ENCODE peak calls at places on chromosome 10, in ten cellular contexts. One of them, this sample, is unnamed.

GRCh38 chr10:106959521-106959920 is 205.0 kb downstream of the SORCS1 start:
- DNase-seq in CD8-positive, alpha-beta T cell: no peak
- DNase-seq in kidney tubule cell: no peak
- DNase-seq in A549: no peak
- DNase-seq in activated T-cell treated with anti-CD3 and anti-CD28 coated beads for 4 hours: no peak
- DNase-seq in endothelial cell: no peak
- DNase-seq in HTR-8/SVneo: no peak
- DNase-seq in sigmoid colon: no peak
- DNase-seq in hepatocyte: no peak
- DNase-seq in NCI-H1092: no peak
- DNase-seq in this sample: no peak

GRCh38 chr10:34666008-34666700 is 148.9 kb downstream of the PARD3 start:
- DNase-seq in CD8-positive, alpha-beta T cell: no peak
- DNase-seq in kidney tubule cell: peak; percentile 89
- DNase-seq in A549: peak; percentile 73
- DNase-seq in activated T-cell treated with anti-CD3 and anti-CD28 coated beads for 4 hours: no peak
- DNase-seq in endothelial cell: no peak
- DNase-seq in HTR-8/SVneo: peak; percentile 91
- DNase-seq in sigmoid colon: peak; percentile 83
- DNase-seq in hepatocyte: peak; percentile 85
- DNase-seq in NCI-H1092: no peak
- DNase-seq in this sample: peak; percentile 50

GRCh38 chr10:6782378-6782777 is 202.3 kb upstream of the PRKCQ start:
- DNase-seq in CD8-positive, alpha-beta T cell: no peak
- DNase-seq in kidney tubule cell: no peak
- DNase-seq in A549: no peak
- DNase-seq in activated T-cell treated with anti-CD3 and anti-CD28 coated beads for 4 hours: no peak
- DNase-seq in endothelial cell: no peak
- DNase-seq in HTR-8/SVneo: no peak
- DNase-seq in sigmoid colon: no peak
- DNase-seq in hepatocyte: no peak
- DNase-seq in NCI-H1092: no peak
- DNase-seq in this sample: no peak

GRCh38 chr10:72027498-72027897 is 60.9 kb downstream of the SPOCK2 start:
- DNase-seq in CD8-positive, alpha-beta T cell: no peak
- DNase-seq in kidney tubule cell: no peak
- DNase-seq in A549: no peak
- DNase-seq in activated T-cell treated with anti-CD3 and anti-CD28 coated beads for 4 hours: no peak
- DNase-seq in endothelial cell: no peak
- DNase-seq in HTR-8/SVneo: peak; percentile 41
- DNase-seq in sigmoid colon: no peak
- DNase-seq in hepatocyte: peak; percentile 76
- DNase-seq in NCI-H1092: no peak
- DNase-seq in this sample: no peak

GRCh38 chr10:32731527-32731926 is 226.5 kb downstream of the ITGB1 start:
- DNase-seq in CD8-positive, alpha-beta T cell: no peak
- DNase-seq in kidney tubule cell: no peak
- DNase-seq in A549: no peak
- DNase-seq in activated T-cell treated with anti-CD3 and anti-CD28 coated beads for 4 hours: no peak
- DNase-seq in endothelial cell: no peak
- DNase-seq in HTR-8/SVneo: no peak
- DNase-seq in sigmoid colon: no peak
- DNase-seq in hepatocyte: no peak
- DNase-seq in NCI-H1092: no peak
- DNase-seq in this sample: no peak

GRCh38 chr10:130300608-130301025 is 164.4 kb downstream of the GLRX3 start:
- DNase-seq in CD8-positive, alpha-beta T cell: peak; percentile 18
- DNase-seq in kidney tubule cell: peak; percentile 40
- DNase-seq in A549: no peak
- DNase-seq in activated T-cell treated with anti-CD3 and anti-CD28 coated beads for 4 hours: peak; percentile 18
- DNase-seq in endothelial cell: no peak
- DNase-seq in HTR-8/SVneo: no peak
- DNase-seq in sigmoid colon: no peak
- DNase-seq in hepatocyte: no peak
- DNase-seq in NCI-H1092: no peak
- DNase-seq in this sample: peak; percentile 22

GRCh38 chr10:49647985-49648795 is 31.3 kb upstream of the C10orf53 start:
- DNase-seq in CD8-positive, alpha-beta T cell: no peak
- DNase-seq in kidney tubule cell: no peak
- DNase-seq in A549: no peak
- DNase-seq in activated T-cell treated with anti-CD3 and anti-CD28 coated beads for 4 hours: no peak
- DNase-seq in endothelial cell: no peak
- DNase-seq in HTR-8/SVneo: no peak
- DNase-seq in sigmoid colon: no peak
- DNase-seq in hepatocyte: no peak
- DNase-seq in NCI-H1092: no peak
- DNase-seq in this sample: no peak

GRCh38 chr10:62934258-62934657 is 118.1 kb upstream of the EGR2 start:
- DNase-seq in CD8-positive, alpha-beta T cell: no peak
- DNase-seq in kidney tubule cell: no peak
- DNase-seq in A549: no peak
- DNase-seq in activated T-cell treated with anti-CD3 and anti-CD28 coated beads for 4 hours: no peak
- DNase-seq in endothelial cell: no peak
- DNase-seq in HTR-8/SVneo: no peak
- DNase-seq in sigmoid colon: no peak
- DNase-seq in hepatocyte: no peak
- DNase-seq in NCI-H1092: no peak
- DNase-seq in this sample: no peak

GRCh38 chr10:19663344-19663743 is 152.9 kb upstream of the PLXDC2 start:
- DNase-seq in CD8-positive, alpha-beta T cell: no peak
- DNase-seq in kidney tubule cell: no peak
- DNase-seq in A549: no peak
- DNase-seq in activated T-cell treated with anti-CD3 and anti-CD28 coated beads for 4 hours: no peak
- DNase-seq in endothelial cell: no peak
- DNase-seq in HTR-8/SVneo: no peak
- DNase-seq in sigmoid colon: no peak
- DNase-seq in hepatocyte: no peak
- DNase-seq in NCI-H1092: no peak
- DNase-seq in this sample: no peak

GRCh38 chr10:33196710-33197406 is 137.6 kb downstream of the NRP1 start:
- DNase-seq in CD8-positive, alpha-beta T cell: no peak
- DNase-seq in kidney tubule cell: peak; percentile 98
- DNase-seq in A549: peak; percentile 43
- DNase-seq in activated T-cell treated with anti-CD3 and anti-CD28 coated beads for 4 hours: no peak
- DNase-seq in endothelial cell: no peak
- DNase-seq in HTR-8/SVneo: no peak
- DNase-seq in sigmoid colon: no peak
- DNase-seq in hepatocyte: peak; percentile 40
- DNase-seq in NCI-H1092: no peak
- DNase-seq in this sample: no peak

GRCh38 chr10:70722820-70723424 is 50.6 kb downstream of the ADAMTS14 start:
- DNase-seq in CD8-positive, alpha-beta T cell: no peak
- DNase-seq in kidney tubule cell: peak; percentile 96
- DNase-seq in A549: no peak
- DNase-seq in activated T-cell treated with anti-CD3 and anti-CD28 coated beads for 4 hours: no peak
- DNase-seq in endothelial cell: no peak
- DNase-seq in HTR-8/SVneo: peak; percentile 44
- DNase-seq in sigmoid colon: no peak
- DNase-seq in hepatocyte: no peak
- DNase-seq in NCI-H1092: no peak
- DNase-seq in this sample: no peak

GRCh38 chr10:16816830-16817124 is 447 bp downstream of the RSU1 start:
- DNase-seq in CD8-positive, alpha-beta T cell: no peak
- DNase-seq in kidney tubule cell: no peak
- DNase-seq in A549: peak; percentile 17
- DNase-seq in activated T-cell treated with anti-CD3 and anti-CD28 coated beads for 4 hours: no peak
- DNase-seq in endothelial cell: no peak
- DNase-seq in HTR-8/SVneo: peak; percentile 5
- DNase-seq in sigmoid colon: no peak
- DNase-seq in hepatocyte: no peak
- DNase-seq in NCI-H1092: no peak
- DNase-seq in this sample: no peak

GRCh38 chr10:120505056-120505455 is 48.0 kb downstream of the PLPP4 start:
- DNase-seq in CD8-positive, alpha-beta T cell: no peak
- DNase-seq in kidney tubule cell: no peak
- DNase-seq in A549: no peak
- DNase-seq in activated T-cell treated with anti-CD3 and anti-CD28 coated beads for 4 hours: no peak
- DNase-seq in endothelial cell: no peak
- DNase-seq in HTR-8/SVneo: no peak
- DNase-seq in sigmoid colon: no peak
- DNase-seq in hepatocyte: no peak
- DNase-seq in NCI-H1092: no peak
- DNase-seq in this sample: no peak

GRCh38 chr10:28806951-28807759 is 129.8 kb downstream of the BAMBI start:
- DNase-seq in CD8-positive, alpha-beta T cell: no peak
- DNase-seq in kidney tubule cell: no peak
- DNase-seq in A549: no peak
- DNase-seq in activated T-cell treated with anti-CD3 and anti-CD28 coated beads for 4 hours: no peak
- DNase-seq in endothelial cell: no peak
- DNase-seq in HTR-8/SVneo: no peak
- DNase-seq in sigmoid colon: no peak
- DNase-seq in hepatocyte: no peak
- DNase-seq in NCI-H1092: no peak
- DNase-seq in this sample: no peak

GRCh38 chr10:13775786-13776780 is 189.3 kb downstream of the PRPF18 start:
- DNase-seq in CD8-positive, alpha-beta T cell: no peak
- DNase-seq in kidney tubule cell: peak; percentile 68
- DNase-seq in A549: no peak
- DNase-seq in activated T-cell treated with anti-CD3 and anti-CD28 coated beads for 4 hours: no peak
- DNase-seq in endothelial cell: no peak
- DNase-seq in HTR-8/SVneo: no peak
- DNase-seq in sigmoid colon: no peak
- DNase-seq in hepatocyte: no peak
- DNase-seq in NCI-H1092: no peak
- DNase-seq in this sample: no peak

GRCh38 chr10:71078454-71079145 is 133.8 kb upstream of the UNC5B start:
- DNase-seq in CD8-positive, alpha-beta T cell: no peak
- DNase-seq in kidney tubule cell: no peak
- DNase-seq in A549: no peak
- DNase-seq in activated T-cell treated with anti-CD3 and anti-CD28 coated beads for 4 hours: no peak
- DNase-seq in endothelial cell: no peak
- DNase-seq in HTR-8/SVneo: no peak
- DNase-seq in sigmoid colon: peak; percentile 54
- DNase-seq in hepatocyte: no peak
- DNase-seq in NCI-H1092: no peak
- DNase-seq in this sample: no peak

GRCh38 chr10:6200588-6201510 is 1.9 kb upstream of the PFKFB3 start:
- DNase-seq in CD8-positive, alpha-beta T cell: no peak
- DNase-seq in kidney tubule cell: peak; percentile 57
- DNase-seq in A549: no peak
- DNase-seq in activated T-cell treated with anti-CD3 and anti-CD28 coated beads for 4 hours: peak; percentile 36
- DNase-seq in endothelial cell: peak; percentile 38
- DNase-seq in HTR-8/SVneo: no peak
- DNase-seq in sigmoid colon: peak; percentile 78
- DNase-seq in hepatocyte: no peak
- DNase-seq in NCI-H1092: peak; percentile 23
- DNase-seq in this sample: no peak

GRCh38 chr10:132398566-132398991 is 1.6 kb downstream of the PWWP2B start:
- DNase-seq in CD8-positive, alpha-beta T cell: no peak
- DNase-seq in kidney tubule cell: no peak
- DNase-seq in A549: no peak
- DNase-seq in activated T-cell treated with anti-CD3 and anti-CD28 coated beads for 4 hours: no peak
- DNase-seq in endothelial cell: no peak
- DNase-seq in HTR-8/SVneo: no peak
- DNase-seq in sigmoid colon: peak; percentile 70
- DNase-seq in hepatocyte: no peak
- DNase-seq in NCI-H1092: no peak
- DNase-seq in this sample: no peak

GRCh38 chr10:118953999-118954398 is 75.5 kb upstream of the NANOS1 start:
- DNase-seq in CD8-positive, alpha-beta T cell: no peak
- DNase-seq in kidney tubule cell: no peak
- DNase-seq in A549: no peak
- DNase-seq in activated T-cell treated with anti-CD3 and anti-CD28 coated beads for 4 hours: no peak
- DNase-seq in endothelial cell: no peak
- DNase-seq in HTR-8/SVneo: no peak
- DNase-seq in sigmoid colon: no peak
- DNase-seq in hepatocyte: no peak
- DNase-seq in NCI-H1092: no peak
- DNase-seq in this sample: no peak

GRCh38 chr10:67772894-67773511 is 65.0 kb downstream of the DNAJC12 start:
- DNase-seq in CD8-positive, alpha-beta T cell: no peak
- DNase-seq in kidney tubule cell: peak; percentile 75
- DNase-seq in A549: no peak
- DNase-seq in activated T-cell treated with anti-CD3 and anti-CD28 coated beads for 4 hours: no peak
- DNase-seq in endothelial cell: no peak
- DNase-seq in HTR-8/SVneo: no peak
- DNase-seq in sigmoid colon: no peak
- DNase-seq in hepatocyte: no peak
- DNase-seq in NCI-H1092: no peak
- DNase-seq in this sample: no peak

GRCh38 chr10:70791390-70792039 is 6.3 kb upstream of the TBATA start:
- DNase-seq in CD8-positive, alpha-beta T cell: no peak
- DNase-seq in kidney tubule cell: no peak
- DNase-seq in A549: no peak
- DNase-seq in activated T-cell treated with anti-CD3 and anti-CD28 coated beads for 4 hours: no peak
- DNase-seq in endothelial cell: no peak
- DNase-seq in HTR-8/SVneo: no peak
- DNase-seq in sigmoid colon: no peak
- DNase-seq in hepatocyte: no peak
- DNase-seq in NCI-H1092: no peak
- DNase-seq in this sample: no peak

GRCh38 chr10:66627156-66627555 is 298.7 kb upstream of the LRRTM3 start:
- DNase-seq in CD8-positive, alpha-beta T cell: no peak
- DNase-seq in kidney tubule cell: peak; percentile 67
- DNase-seq in A549: peak; percentile 5
- DNase-seq in activated T-cell treated with anti-CD3 and anti-CD28 coated beads for 4 hours: no peak
- DNase-seq in endothelial cell: peak; percentile 21
- DNase-seq in HTR-8/SVneo: peak; percentile 5
- DNase-seq in sigmoid colon: no peak
- DNase-seq in hepatocyte: peak; percentile 26
- DNase-seq in NCI-H1092: no peak
- DNase-seq in this sample: no peak

GRCh38 chr10:128087884-128088695 is 38.1 kb downstream of the MKI67 start:
- DNase-seq in CD8-positive, alpha-beta T cell: no peak
- DNase-seq in kidney tubule cell: peak; percentile 31
- DNase-seq in A549: peak; percentile 35
- DNase-seq in activated T-cell treated with anti-CD3 and anti-CD28 coated beads for 4 hours: no peak
- DNase-seq in endothelial cell: peak; percentile 28
- DNase-seq in HTR-8/SVneo: no peak
- DNase-seq in sigmoid colon: no peak
- DNase-seq in hepatocyte: no peak
- DNase-seq in NCI-H1092: no peak
- DNase-seq in this sample: no peak

GRCh38 chr10:52541082-52541481 is 227.0 kb downstream of the DKK1 start:
- DNase-seq in CD8-positive, alpha-beta T cell: no peak
- DNase-seq in kidney tubule cell: no peak
- DNase-seq in A549: no peak
- DNase-seq in activated T-cell treated with anti-CD3 and anti-CD28 coated beads for 4 hours: no peak
- DNase-seq in endothelial cell: no peak
- DNase-seq in HTR-8/SVneo: no peak
- DNase-seq in sigmoid colon: no peak
- DNase-seq in hepatocyte: no peak
- DNase-seq in NCI-H1092: no peak
- DNase-seq in this sample: no peak

GRCh38 chr10:113539789-113540188 is 13.1 kb upstream of the HABP2 start:
- DNase-seq in CD8-positive, alpha-beta T cell: no peak
- DNase-seq in kidney tubule cell: peak; percentile 70
- DNase-seq in A549: no peak
- DNase-seq in activated T-cell treated with anti-CD3 and anti-CD28 coated beads for 4 hours: no peak
- DNase-seq in endothelial cell: no peak
- DNase-seq in HTR-8/SVneo: peak; percentile 21
- DNase-seq in sigmoid colon: no peak
- DNase-seq in hepatocyte: peak; percentile 34
- DNase-seq in NCI-H1092: no peak
- DNase-seq in this sample: no peak

GRCh38 chr10:102505462-102506115 is 1.8 kb downstream of the SUFU start:
- DNase-seq in CD8-positive, alpha-beta T cell: no peak
- DNase-seq in kidney tubule cell: no peak
- DNase-seq in A549: no peak
- DNase-seq in activated T-cell treated with anti-CD3 and anti-CD28 coated beads for 4 hours: no peak
- DNase-seq in endothelial cell: no peak
- DNase-seq in HTR-8/SVneo: no peak
- DNase-seq in sigmoid colon: peak; percentile 55
- DNase-seq in hepatocyte: no peak
- DNase-seq in NCI-H1092: no peak
- DNase-seq in this sample: no peak

GRCh38 chr10:109740436-109740835 is 182.9 kb downstream of the XPNPEP1 start:
- DNase-seq in CD8-positive, alpha-beta T cell: no peak
- DNase-seq in kidney tubule cell: peak; percentile 9
- DNase-seq in A549: no peak
- DNase-seq in activated T-cell treated with anti-CD3 and anti-CD28 coated beads for 4 hours: no peak
- DNase-seq in endothelial cell: no peak
- DNase-seq in HTR-8/SVneo: no peak
- DNase-seq in sigmoid colon: no peak
- DNase-seq in hepatocyte: peak; percentile 44
- DNase-seq in NCI-H1092: no peak
- DNase-seq in this sample: no peak

GRCh38 chr10:114801411-114801813 is 20.2 kb upstream of the FHIP2A start:
- DNase-seq in CD8-positive, alpha-beta T cell: no peak
- DNase-seq in kidney tubule cell: no peak
- DNase-seq in A549: no peak
- DNase-seq in activated T-cell treated with anti-CD3 and anti-CD28 coated beads for 4 hours: no peak
- DNase-seq in endothelial cell: no peak
- DNase-seq in HTR-8/SVneo: no peak
- DNase-seq in sigmoid colon: no peak
- DNase-seq in hepatocyte: no peak
- DNase-seq in NCI-H1092: no peak
- DNase-seq in this sample: no peak

This sample was measured in NCI-H446 treated with DMSO at 0.1 percent for 48 hours.